ENCODE peak calls at places on chromosome 3, in four cellular contexts. One of them, this sample, is unnamed.

GRCh38 chr3:172592898-172593669 is 69.9 kb upstream of the TNFSF10 start:
- DNase-seq in mammary epithelial cell: no peak
- DNase-seq in SK-N-SH: no peak
- DNase-seq in fibroblast of lung: no peak
- DNase-seq in this sample: no peak

GRCh38 chr3:45940004-45940780 is 3.1 kb upstream of the CXCR6 start:
- DNase-seq in mammary epithelial cell: no peak
- DNase-seq in SK-N-SH: no peak
- DNase-seq in fibroblast of lung: no peak
- DNase-seq in this sample: no peak

GRCh38 chr3:150610785-150611184 is 7.7 kb downstream of the SELENOT start:
- DNase-seq in fibroblast of lung: no peak
- DNase-seq in SK-N-SH: no peak
- DNase-seq in mammary epithelial cell: peak; percentile 24
- DNase-seq in this sample: no peak

GRCh38 chr3:129360705-129361460 is 67.6 kb downstream of the EFCAB12 start:
- DNase-seq in SK-N-SH: no peak
- DNase-seq in mammary epithelial cell: no peak
- DNase-seq in fibroblast of lung: peak; percentile 27
- DNase-seq in this sample: peak; percentile 82

GRCh38 chr3:71238267-71238985 is 345.1 kb downstream of the FOXP1 start:
- DNase-seq in fibroblast of lung: no peak
- DNase-seq in SK-N-SH: no peak
- DNase-seq in mammary epithelial cell: no peak
- DNase-seq in this sample: no peak

GRCh38 chr3:140319801-140320200 is 358.1 kb upstream of the TRIM42 start:
- DNase-seq in SK-N-SH: no peak
- DNase-seq in mammary epithelial cell: no peak
- DNase-seq in fibroblast of lung: no peak
- DNase-seq in this sample: no peak

GRCh38 chr3:133424937-133425869 is 25.3 kb downstream of the BFSP2 start:
- DNase-seq in fibroblast of lung: no peak
- DNase-seq in SK-N-SH: no peak
- DNase-seq in mammary epithelial cell: no peak
- DNase-seq in this sample: peak; percentile 43

GRCh38 chr3:66121288-66121687 is 82.6 kb upstream of the MAGI1 start:
- DNase-seq in mammary epithelial cell: no peak
- DNase-seq in SK-N-SH: no peak
- DNase-seq in fibroblast of lung: peak; percentile 78
- DNase-seq in this sample: no peak

GRCh38 chr3:154428369-154429206 is 1.4 kb downstream of the GPR149 start:
- DNase-seq in mammary epithelial cell: no peak
- DNase-seq in fibroblast of lung: no peak
- DNase-seq in SK-N-SH: peak; percentile 42
- DNase-seq in this sample: peak; percentile 49

GRCh38 chr3:69716119-69716518 is 23.1 kb upstream of the MITF start:
- DNase-seq in fibroblast of lung: no peak
- DNase-seq in SK-N-SH: no peak
- DNase-seq in mammary epithelial cell: no peak
- DNase-seq in this sample: no peak

GRCh38 chr3:32837789-32838188 is 20.0 kb downstream of the TRIM71 start:
- DNase-seq in SK-N-SH: no peak
- DNase-seq in mammary epithelial cell: no peak
- DNase-seq in fibroblast of lung: no peak
- DNase-seq in this sample: no peak

GRCh38 chr3:15647629-15648167 is 46.2 kb downstream of the BTD start:
- DNase-seq in SK-N-SH: no peak
- DNase-seq in fibroblast of lung: peak; percentile 99
- DNase-seq in mammary epithelial cell: peak; percentile 86
- DNase-seq in this sample: peak; percentile 91

DNA sequence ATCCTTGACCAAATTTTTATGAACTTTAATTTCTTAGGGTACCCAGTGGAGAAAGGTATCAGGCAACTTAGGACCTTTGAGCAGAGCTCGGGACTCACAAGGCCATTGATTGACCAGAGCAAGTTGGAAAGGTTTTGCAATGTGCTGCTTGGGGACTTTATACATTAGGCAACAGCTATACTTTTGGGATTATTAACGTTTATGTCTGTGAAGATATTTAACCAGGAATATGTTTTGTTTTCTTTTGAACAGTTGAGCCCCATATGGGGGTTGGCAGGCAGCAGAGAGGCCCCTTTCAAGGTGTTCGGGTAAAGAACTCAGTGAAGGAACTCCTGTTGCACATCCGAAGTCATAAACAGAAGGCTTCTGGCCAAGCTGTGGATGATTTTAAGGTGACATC is 2.5 kb downstream of the NFKBIZ start:
- DNase-seq in SK-N-SH: no peak
- DNase-seq in mammary epithelial cell: no peak
- DNase-seq in fibroblast of lung: no peak
- DNase-seq in this sample: no peak
- H3K4me3 ChIP-seq in SK-N-SH: peak overlapping the region; percentile 87
- H3K4me3 ChIP-seq in mammary epithelial cell: peak overlapping the region; percentile 87
- H3K4me3 ChIP-seq in fibroblast of lung: peak overlapping the region; percentile 69
- H3K4me3 ChIP-seq in this sample: peak overlapping the region; percentile 83

GRCh38 chr3:190764231-190764630 is 98.3 kb downstream of the GMNC start:
- DNase-seq in SK-N-SH: no peak
- DNase-seq in fibroblast of lung: no peak
- DNase-seq in mammary epithelial cell: no peak
- DNase-seq in this sample: no peak
- H2AFZ ChIP-seq in SK-N-SH: no peak overlapping the region
- H2AFZ ChIP-seq in fibroblast of lung: no peak overlapping the region
- H2AFZ ChIP-seq in mammary epithelial cell: no peak overlapping the region
- H2AFZ ChIP-seq in this sample: no peak overlapping the region

GRCh38 chr3:42182555-42182954 is 83.4 kb downstream of the CCK start:
- DNase-seq in fibroblast of lung: peak; percentile 90
- DNase-seq in SK-N-SH: no peak
- DNase-seq in mammary epithelial cell: no peak
- DNase-seq in this sample: no peak

GRCh38 chr3:42184622-42185010 is 81.4 kb downstream of the CCK start:
- DNase-seq in mammary epithelial cell: no peak
- DNase-seq in fibroblast of lung: no peak
- DNase-seq in SK-N-SH: no peak
- DNase-seq in this sample: no peak

GRCh38 chr3:42187936-42188335 is 78.0 kb downstream of the CCK start:
- DNase-seq in mammary epithelial cell: no peak
- DNase-seq in SK-N-SH: no peak
- DNase-seq in fibroblast of lung: no peak
- DNase-seq in this sample: no peak

GRCh38 chr3:42183991-42184621 is 81.9 kb downstream of the CCK start:
- DNase-seq in fibroblast of lung: peak; percentile 27
- DNase-seq in SK-N-SH: no peak
- DNase-seq in mammary epithelial cell: peak; percentile 25
- DNase-seq in this sample: no peak

DNA sequence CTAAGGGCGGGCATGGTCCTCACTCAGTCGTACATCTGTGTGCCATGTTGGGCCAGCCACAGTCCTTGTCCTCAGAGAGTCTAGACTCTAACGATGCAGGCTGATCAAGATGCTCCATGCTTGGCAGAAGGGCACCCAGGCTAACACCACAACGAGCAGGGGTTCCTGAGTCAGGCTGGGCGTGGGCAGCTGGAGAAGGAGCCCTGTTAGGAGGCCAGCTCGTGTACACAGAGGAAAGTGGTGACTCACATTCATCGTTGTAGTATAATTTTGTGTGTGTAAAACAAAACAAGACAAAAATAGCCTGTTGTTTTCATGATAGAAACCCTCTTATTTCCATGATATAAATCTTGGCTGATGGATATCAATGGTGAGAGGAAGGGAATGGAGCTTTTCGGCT is 80.9 kb downstream of the CCK start:
- DNase-seq in mammary epithelial cell: peak; percentile 85
- DNase-seq in fibroblast of lung: peak; percentile 75
- DNase-seq in SK-N-SH: no peak
- DNase-seq in this sample: peak; percentile 91
- H3K79me2 ChIP-seq in mammary epithelial cell: peaks cover 68% of the 10 kb centered on the region
- H3K79me2 ChIP-seq in fibroblast of lung: peaks cover 5% of the 10 kb centered on the region
- H3K79me2 ChIP-seq in SK-N-SH: no peaks in the 10 kb centered on the region
- H3K79me2 ChIP-seq in this sample: peaks cover 35% of the 10 kb centered on the region

GRCh38 chr3:48465237-48465530 is 18.6 kb downstream of the ATRIP start:
- DNase-seq in SK-N-SH: no peak
- DNase-seq in mammary epithelial cell: no peak
- DNase-seq in fibroblast of lung: no peak
- DNase-seq in this sample: no peak

GRCh38 chr3:48465531-48466378 is 19.2 kb downstream of the ATRIP start:
- DNase-seq in SK-N-SH: peak; percentile 97
- DNase-seq in mammary epithelial cell: peak; percentile 100
- DNase-seq in fibroblast of lung: peak; percentile 100
- DNase-seq in this sample: peak; percentile 100

GRCh38 chr3:48467473-48468267 is 21.1 kb downstream of the ATRIP start:
- DNase-seq in fibroblast of lung: no peak
- DNase-seq in mammary epithelial cell: no peak
- DNase-seq in SK-N-SH: no peak
- DNase-seq in this sample: peak; percentile 34

GRCh38 chr3:48467110-48467454 is 20.5 kb downstream of the ATRIP start:
- DNase-seq in SK-N-SH: peak; percentile 25
- DNase-seq in mammary epithelial cell: no peak
- DNase-seq in fibroblast of lung: no peak
- DNase-seq in this sample: peak; percentile 21

DNA sequence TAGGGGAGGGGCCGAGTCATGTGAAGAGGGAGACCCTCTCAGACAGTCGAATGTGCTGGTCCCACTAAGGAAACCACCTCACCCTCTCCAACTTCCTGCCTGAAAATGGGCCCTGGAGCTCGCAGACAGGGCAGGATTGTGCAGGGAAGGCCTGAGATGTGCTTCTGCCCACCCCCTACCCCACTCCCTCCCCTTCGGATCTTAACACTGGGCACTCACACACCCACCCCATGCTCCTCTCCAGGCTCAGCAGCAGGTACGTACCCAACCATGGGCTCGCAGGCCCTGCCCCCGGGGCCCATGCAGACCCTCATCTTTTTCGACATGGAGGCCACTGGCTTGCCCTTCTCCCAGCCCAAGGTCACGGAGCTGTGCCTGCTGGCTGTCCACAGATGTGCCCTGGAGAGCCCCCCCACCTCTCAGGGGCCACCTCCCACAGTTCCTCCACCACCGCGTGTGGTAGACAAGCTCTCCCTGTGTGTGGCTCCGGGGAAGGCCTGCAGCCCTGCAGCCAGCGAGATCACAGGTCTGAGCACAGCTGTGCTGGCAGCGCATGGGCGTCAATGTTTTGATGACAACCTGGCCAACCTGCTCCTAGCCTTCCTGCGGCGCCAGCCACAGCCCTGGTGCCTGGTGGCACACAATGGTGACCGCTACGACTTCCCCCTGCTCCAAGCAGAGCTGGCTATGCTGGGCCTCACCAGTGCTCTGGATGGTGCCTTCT is 20.0 kb downstream of the ATRIP start:
- DNase-seq in SK-N-SH: peak; percentile 50
- DNase-seq in fibroblast of lung: no peak
- DNase-seq in mammary epithelial cell: no peak
- DNase-seq in this sample: peak; percentile 72
- H3K4me3 ChIP-seq in SK-N-SH: peak overlapping the region; percentile 68
- H3K4me3 ChIP-seq in fibroblast of lung: peak overlapping the region; percentile 66
- H3K4me3 ChIP-seq in mammary epithelial cell: peak overlapping the region; percentile 50
- H3K4me3 ChIP-seq in this sample: peak overlapping the region; percentile 78

DNA sequence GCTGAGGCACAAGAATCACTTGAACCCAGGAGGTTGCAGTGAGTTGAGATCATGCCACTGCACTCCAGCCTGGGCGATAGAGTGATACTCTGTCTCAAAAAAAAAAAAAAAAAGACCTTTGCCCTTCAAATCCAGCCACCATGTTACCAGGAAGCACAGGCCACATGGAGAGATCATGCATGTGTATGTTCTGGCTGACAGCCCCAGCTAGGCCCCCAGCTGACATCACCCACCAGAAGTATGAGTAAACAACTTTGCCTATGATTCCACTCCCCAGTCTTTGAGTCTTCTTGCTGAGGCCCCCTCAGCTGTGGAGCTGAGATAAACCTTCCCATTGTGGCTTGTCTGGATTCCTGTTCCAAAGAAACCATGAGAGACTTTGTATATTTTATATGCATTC is 3.3 kb upstream of the ARIH2 start:
- DNase-seq in mammary epithelial cell: no peak
- DNase-seq in SK-N-SH: no peak
- DNase-seq in fibroblast of lung: no peak
- DNase-seq in this sample: peak; percentile 37
- H2AFZ ChIP-seq in mammary epithelial cell: no peak overlapping the region
- H2AFZ ChIP-seq in SK-N-SH: no peak overlapping the region
- H2AFZ ChIP-seq in fibroblast of lung: no peak overlapping the region
- H2AFZ ChIP-seq in this sample: no peak overlapping the region

DNA sequence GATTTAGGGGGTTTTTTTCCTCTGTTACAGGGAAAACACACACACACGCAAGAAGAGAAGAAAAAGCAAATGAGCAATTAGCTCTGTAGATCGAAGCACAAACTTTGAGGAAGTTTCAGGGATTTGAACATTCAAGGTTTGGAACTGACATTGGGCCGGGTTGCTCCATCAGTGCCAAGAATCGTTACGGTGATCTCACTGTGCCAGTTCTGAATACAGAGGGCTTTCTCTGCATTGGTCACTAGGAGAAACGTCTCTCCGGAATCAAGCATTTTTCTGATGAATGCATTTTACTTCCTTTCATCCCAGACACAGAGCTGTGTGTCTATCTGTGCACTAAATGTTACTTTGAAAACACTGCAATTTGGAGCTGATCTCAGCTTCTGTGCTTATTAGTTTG is 11.2 kb downstream of the HRH1 start:
- DNase-seq in fibroblast of lung: no peak
- DNase-seq in SK-N-SH: no peak
- DNase-seq in mammary epithelial cell: no peak
- DNase-seq in this sample: no peak
- H3K79me2 ChIP-seq in fibroblast of lung: peaks cover 7% of the 10 kb centered on the region
- H3K79me2 ChIP-seq in SK-N-SH: peaks cover 95% of the 10 kb centered on the region
- H3K79me2 ChIP-seq in mammary epithelial cell: no peaks in the 10 kb centered on the region
- H3K79me2 ChIP-seq in this sample: peaks cover 70% of the 10 kb centered on the region

This sample was measured in osteoblast.